ENCODE peak calls at places on chromosomes 11 and 22, in ten cellular contexts. One of them, this sample, is unnamed. For H3K9me3, the result is how much of the 10 kb centered on the place peaks cover.

GRCh38 chr11:11467278-11467677 is 114.2 kb upstream of the CSNK2A3 start:
- DNase-seq in tibial nerve: no peak
- DNase-seq in DND-41: no peak
- DNase-seq in left lung: no peak
- DNase-seq in thoracic aorta: no peak
- DNase-seq in CD8-positive, alpha-beta memory T cell: no peak
- DNase-seq in IMR-90: no peak
- DNase-seq in spleen: no peak
- DNase-seq in PC-3: peak
- DNase-seq in right atrium auricular region: no peak
- DNase-seq in this sample: no peak

GRCh38 chr11:27497284-27497866 is 9.2 kb downstream of the LIN7C start:
- DNase-seq in spleen: no peak
- DNase-seq in DND-41: no peak
- DNase-seq in IMR-90: peak
- DNase-seq in tibial nerve: no peak
- DNase-seq in thoracic aorta: no peak
- DNase-seq in CD8-positive, alpha-beta memory T cell: no peak
- DNase-seq in PC-3: peak
- DNase-seq in right atrium auricular region: no peak
- DNase-seq in left lung: no peak
- DNase-seq in this sample: no peak

GRCh38 chr11:119521551-119521950 is 98.6 kb upstream of the THY1 start:
- DNase-seq in CD8-positive, alpha-beta memory T cell: no peak
- DNase-seq in left lung: no peak
- DNase-seq in DND-41: no peak
- DNase-seq in IMR-90: no peak
- DNase-seq in right atrium auricular region: no peak
- DNase-seq in thoracic aorta: no peak
- DNase-seq in tibial nerve: no peak
- DNase-seq in PC-3: no peak
- DNase-seq in spleen: no peak
- DNase-seq in this sample: no peak

GRCh38 chr11:45333023-45333422 is 46.9 kb upstream of the SYT13 start:
- DNase-seq in thoracic aorta: no peak
- DNase-seq in left lung: no peak
- DNase-seq in PC-3: no peak
- DNase-seq in tibial nerve: no peak
- DNase-seq in IMR-90: no peak
- DNase-seq in right atrium auricular region: no peak
- DNase-seq in DND-41: no peak
- DNase-seq in CD8-positive, alpha-beta memory T cell: no peak
- DNase-seq in spleen: no peak
- DNase-seq in this sample: no peak

GRCh38 chr11:8252946-8253345 is 10.7 kb downstream of the LMO1 start:
- DNase-seq in IMR-90: no peak
- DNase-seq in right atrium auricular region: no peak
- DNase-seq in left lung: no peak
- DNase-seq in DND-41: no peak
- DNase-seq in CD8-positive, alpha-beta memory T cell: no peak
- DNase-seq in thoracic aorta: no peak
- DNase-seq in tibial nerve: no peak
- DNase-seq in PC-3: no peak
- DNase-seq in spleen: peak
- DNase-seq in this sample: no peak

GRCh38 chr11:36333897-36334296 is 37.8 kb downstream of the PRR5L start:
- DNase-seq in thoracic aorta: no peak
- DNase-seq in IMR-90: peak
- DNase-seq in PC-3: peak
- DNase-seq in tibial nerve: no peak
- DNase-seq in CD8-positive, alpha-beta memory T cell: no peak
- DNase-seq in spleen: no peak
- DNase-seq in DND-41: peak
- DNase-seq in left lung: no peak
- DNase-seq in right atrium auricular region: no peak
- DNase-seq in this sample: no peak

GRCh38 chr11:44094260-44094868 is 1.1 kb upstream of the EXT2 start:
- DNase-seq in spleen: peak
- DNase-seq in tibial nerve: peak
- DNase-seq in CD8-positive, alpha-beta memory T cell: peak
- DNase-seq in thoracic aorta: peak
- DNase-seq in DND-41: peak
- DNase-seq in IMR-90: peak
- DNase-seq in right atrium auricular region: peak
- DNase-seq in left lung: no peak
- DNase-seq in PC-3: peak
- DNase-seq in this sample: peak

GRCh38 chr11:65036931-65037330 is 4.1 kb upstream of the SAC3D1 start:
- DNase-seq in DND-41: no peak
- DNase-seq in left lung: peak
- DNase-seq in right atrium auricular region: no peak
- DNase-seq in spleen: no peak
- DNase-seq in tibial nerve: no peak
- DNase-seq in PC-3: peak
- DNase-seq in thoracic aorta: no peak
- DNase-seq in CD8-positive, alpha-beta memory T cell: no peak
- DNase-seq in IMR-90: no peak
- DNase-seq in this sample: no peak

GRCh38 chr22:30196141-30196866 is 50.3 kb downstream of the LIF start:
- DNase-seq in right atrium auricular region: peak
- DNase-seq in PC-3: peak
- DNase-seq in DND-41: peak
- DNase-seq in CD8-positive, alpha-beta memory T cell: peak
- DNase-seq in left lung: peak
- DNase-seq in spleen: peak
- DNase-seq in thoracic aorta: peak
- DNase-seq in IMR-90: peak
- DNase-seq in tibial nerve: peak
- DNase-seq in this sample: no peak

GRCh38 chr11:34185926-34186841 is 80.8 kb downstream of the NAT10 start:
- DNase-seq in CD8-positive, alpha-beta memory T cell: no peak
- DNase-seq in tibial nerve: no peak
- DNase-seq in IMR-90: no peak
- DNase-seq in left lung: no peak
- DNase-seq in right atrium auricular region: no peak
- DNase-seq in thoracic aorta: no peak
- DNase-seq in spleen: no peak
- DNase-seq in PC-3: no peak
- DNase-seq in DND-41: no peak
- DNase-seq in this sample: no peak

GRCh38 chr11:99534812-99535211 is 514.1 kb downstream of the CNTN5 start:
- DNase-seq in DND-41: no peak
- DNase-seq in thoracic aorta: no peak
- DNase-seq in right atrium auricular region: no peak
- DNase-seq in left lung: no peak
- DNase-seq in IMR-90: peak
- DNase-seq in tibial nerve: no peak
- DNase-seq in PC-3: peak
- DNase-seq in CD8-positive, alpha-beta memory T cell: no peak
- DNase-seq in spleen: no peak
- DNase-seq in this sample: no peak
- H3K9me3 ChIP-seq in DND-41: under half
- H3K9me3 ChIP-seq in thoracic aorta: under half
- H3K9me3 ChIP-seq in right atrium auricular region: under half
- H3K9me3 ChIP-seq in left lung: under half
- H3K9me3 ChIP-seq in IMR-90: under half
- H3K9me3 ChIP-seq in tibial nerve: under half
- H3K9me3 ChIP-seq in PC-3: under half
- H3K9me3 ChIP-seq in CD8-positive, alpha-beta memory T cell: under half
- H3K9me3 ChIP-seq in spleen: under half
- H3K9me3 ChIP-seq in this sample: under half

GRCh38 chr22:47419239-47419638 is 656.8 kb downstream of the TBC1D22A start:
- DNase-seq in left lung: no peak
- DNase-seq in spleen: no peak
- DNase-seq in thoracic aorta: no peak
- DNase-seq in tibial nerve: no peak
- DNase-seq in CD8-positive, alpha-beta memory T cell: no peak
- DNase-seq in right atrium auricular region: no peak
- DNase-seq in IMR-90: no peak
- DNase-seq in PC-3: no peak
- DNase-seq in DND-41: peak
- DNase-seq in this sample: no peak

GRCh38 chr22:47422736-47423135 is 660.3 kb downstream of the TBC1D22A start:
- DNase-seq in IMR-90: no peak
- DNase-seq in CD8-positive, alpha-beta memory T cell: no peak
- DNase-seq in thoracic aorta: no peak
- DNase-seq in spleen: no peak
- DNase-seq in right atrium auricular region: no peak
- DNase-seq in tibial nerve: no peak
- DNase-seq in DND-41: no peak
- DNase-seq in PC-3: no peak
- DNase-seq in left lung: no peak
- DNase-seq in this sample: no peak

GRCh38 chr22:47421846-47422245 is 659.4 kb downstream of the TBC1D22A start:
- DNase-seq in tibial nerve: no peak
- DNase-seq in left lung: no peak
- DNase-seq in thoracic aorta: no peak
- DNase-seq in spleen: no peak
- DNase-seq in PC-3: no peak
- DNase-seq in DND-41: no peak
- DNase-seq in right atrium auricular region: no peak
- DNase-seq in IMR-90: no peak
- DNase-seq in CD8-positive, alpha-beta memory T cell: no peak
- DNase-seq in this sample: no peak

GRCh38 chr22:47420211-47420610 is 657.8 kb downstream of the TBC1D22A start:
- DNase-seq in DND-41: no peak
- DNase-seq in right atrium auricular region: no peak
- DNase-seq in CD8-positive, alpha-beta memory T cell: no peak
- DNase-seq in IMR-90: no peak
- DNase-seq in spleen: no peak
- DNase-seq in PC-3: no peak
- DNase-seq in thoracic aorta: no peak
- DNase-seq in left lung: no peak
- DNase-seq in tibial nerve: no peak
- DNase-seq in this sample: no peak

DNA sequence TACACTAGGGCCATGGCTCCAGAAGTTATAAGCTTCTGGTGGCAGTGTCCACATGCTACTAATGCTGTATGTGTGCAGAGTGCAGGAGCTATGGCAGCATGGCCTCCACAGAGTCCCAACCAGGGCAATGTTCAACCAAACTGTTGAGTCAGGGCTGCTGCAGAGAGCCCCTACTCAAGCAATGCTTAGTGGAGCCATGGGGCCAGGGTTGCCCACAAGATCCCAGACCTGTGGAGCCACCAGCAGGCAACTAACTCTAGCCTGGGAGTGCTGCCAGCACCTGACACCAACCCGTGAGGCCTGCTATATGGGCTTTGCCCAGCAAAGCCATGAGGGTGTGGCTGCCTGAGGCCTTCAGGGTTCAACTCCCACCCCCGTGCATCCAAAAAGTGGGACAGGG is 655.2 kb downstream of the TBC1D22A start:
- DNase-seq in IMR-90: no peak
- DNase-seq in PC-3: no peak
- DNase-seq in tibial nerve: no peak
- DNase-seq in thoracic aorta: no peak
- DNase-seq in CD8-positive, alpha-beta memory T cell: no peak
- DNase-seq in right atrium auricular region: no peak
- DNase-seq in left lung: no peak
- DNase-seq in spleen: no peak
- DNase-seq in DND-41: no peak
- DNase-seq in this sample: no peak
- H3K9me3 ChIP-seq in IMR-90: under half
- H3K9me3 ChIP-seq in PC-3: under half
- H3K9me3 ChIP-seq in tibial nerve: under half
- H3K9me3 ChIP-seq in thoracic aorta: under half
- H3K9me3 ChIP-seq in CD8-positive, alpha-beta memory T cell: under half
- H3K9me3 ChIP-seq in right atrium auricular region: under half
- H3K9me3 ChIP-seq in left lung: under half
- H3K9me3 ChIP-seq in spleen: under half
- H3K9me3 ChIP-seq in DND-41: under half
- H3K9me3 ChIP-seq in this sample: under half

GRCh38 chr22:49587421-49587820 is 240.3 kb downstream of the BRD1 start:
- DNase-seq in IMR-90: no peak
- DNase-seq in thoracic aorta: no peak
- DNase-seq in right atrium auricular region: no peak
- DNase-seq in tibial nerve: no peak
- DNase-seq in CD8-positive, alpha-beta memory T cell: no peak
- DNase-seq in spleen: peak
- DNase-seq in PC-3: no peak
- DNase-seq in left lung: no peak
- DNase-seq in DND-41: no peak
- DNase-seq in this sample: no peak

GRCh38 chr22:49587987-49588386 is 239.7 kb downstream of the BRD1 start:
- DNase-seq in PC-3: no peak
- DNase-seq in left lung: no peak
- DNase-seq in IMR-90: no peak
- DNase-seq in DND-41: no peak
- DNase-seq in tibial nerve: no peak
- DNase-seq in CD8-positive, alpha-beta memory T cell: no peak
- DNase-seq in right atrium auricular region: no peak
- DNase-seq in spleen: peak
- DNase-seq in thoracic aorta: no peak
- DNase-seq in this sample: no peak

GRCh38 chr22:49585695-49586243 is 241.9 kb downstream of the BRD1 start:
- DNase-seq in CD8-positive, alpha-beta memory T cell: no peak
- DNase-seq in spleen: no peak
- DNase-seq in PC-3: no peak
- DNase-seq in thoracic aorta: no peak
- DNase-seq in DND-41: no peak
- DNase-seq in tibial nerve: no peak
- DNase-seq in right atrium auricular region: no peak
- DNase-seq in left lung: peak
- DNase-seq in IMR-90: no peak
- DNase-seq in this sample: no peak

GRCh38 chr22:49586244-49586748 is 241.4 kb downstream of the BRD1 start:
- DNase-seq in left lung: no peak
- DNase-seq in CD8-positive, alpha-beta memory T cell: no peak
- DNase-seq in right atrium auricular region: no peak
- DNase-seq in DND-41: no peak
- DNase-seq in tibial nerve: no peak
- DNase-seq in IMR-90: no peak
- DNase-seq in thoracic aorta: no peak
- DNase-seq in spleen: peak
- DNase-seq in PC-3: peak
- DNase-seq in this sample: no peak

DNA sequence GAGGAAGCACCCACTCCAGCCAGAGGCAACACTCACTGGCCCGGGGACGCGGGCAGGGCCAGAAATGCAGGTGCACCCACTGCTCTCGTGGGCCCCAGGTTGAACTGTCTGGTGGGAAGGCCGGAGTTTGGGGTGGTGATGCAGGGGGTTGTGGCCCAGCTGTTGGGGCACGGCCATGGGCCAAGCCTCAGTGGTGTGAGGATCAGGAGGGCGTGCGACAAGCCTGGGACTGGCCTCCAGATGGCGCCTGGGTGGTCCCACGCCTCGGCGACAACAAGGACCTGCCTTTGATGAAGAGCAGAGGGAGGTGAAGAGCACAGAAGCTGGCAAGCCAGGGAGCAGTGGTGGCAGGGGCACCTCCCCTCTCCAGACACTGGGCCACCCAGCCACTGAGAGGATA is 240.8 kb downstream of the BRD1 start:
- DNase-seq in tibial nerve: no peak
- DNase-seq in PC-3: no peak
- DNase-seq in thoracic aorta: no peak
- DNase-seq in IMR-90: no peak
- DNase-seq in CD8-positive, alpha-beta memory T cell: no peak
- DNase-seq in spleen: peak
- DNase-seq in left lung: peak
- DNase-seq in DND-41: peak
- DNase-seq in right atrium auricular region: no peak
- DNase-seq in this sample: no peak
- H3K9me3 ChIP-seq in tibial nerve: under half
- H3K9me3 ChIP-seq in PC-3: under half
- H3K9me3 ChIP-seq in thoracic aorta: under half
- H3K9me3 ChIP-seq in IMR-90: half or more
- H3K9me3 ChIP-seq in CD8-positive, alpha-beta memory T cell: under half
- H3K9me3 ChIP-seq in spleen: under half
- H3K9me3 ChIP-seq in left lung: under half
- H3K9me3 ChIP-seq in DND-41: under half
- H3K9me3 ChIP-seq in right atrium auricular region: under half
- H3K9me3 ChIP-seq in this sample: under half

GRCh38 chr11:58861533-58861932 is 17.0 kb upstream of the GLYATL2 start:
- DNase-seq in spleen: no peak
- DNase-seq in tibial nerve: no peak
- DNase-seq in right atrium auricular region: no peak
- DNase-seq in left lung: no peak
- DNase-seq in IMR-90: no peak
- DNase-seq in thoracic aorta: no peak
- DNase-seq in CD8-positive, alpha-beta memory T cell: no peak
- DNase-seq in DND-41: no peak
- DNase-seq in PC-3: no peak
- DNase-seq in this sample: no peak
- H3K9me3 ChIP-seq in spleen: under half
- H3K9me3 ChIP-seq in tibial nerve: under half
- H3K9me3 ChIP-seq in right atrium auricular region: under half
- H3K9me3 ChIP-seq in left lung: under half
- H3K9me3 ChIP-seq in IMR-90: under half
- H3K9me3 ChIP-seq in thoracic aorta: under half
- H3K9me3 ChIP-seq in CD8-positive, alpha-beta memory T cell: under half
- H3K9me3 ChIP-seq in DND-41: under half
- H3K9me3 ChIP-seq in PC-3: under half
- H3K9me3 ChIP-seq in this sample: under half